ENCODE peak calls at places on chromosomes 12 and 14, in four cellular contexts. P is body of pancreas, M is sigmoid colon, Z is breast epithelium. X is an unnamed sample.

GRCh38 chr12:108696111-108696995 is 35.0 kb downstream of the CORO1C start:
- DNase-seq in P (no peak), M (peak; percentile 86), Z (peak; percentile 70), X (no peak)

GRCh38 chr14:67515386-67516079 is 17.6 kb upstream of the PLEKHH1 start:
- DNase-seq in P (peak; percentile 20), M (no peak), Z (no peak), X (peak; percentile 72)

GRCh38 chr14:54627718-54628345 is 60.9 kb downstream of the SAMD4A start:
- DNase-seq in P (no peak), M (no peak), Z (no peak), X (peak; percentile 59)

GRCh38 chr14:81435578-81436295 is 35.6 kb upstream of the STON2 start:
- DNase-seq in P (peak; percentile 52), M (peak; percentile 78), Z (no peak), X (peak; percentile 42)

GRCh38 chr14:61297581-61297980 is 16.4 kb upstream of the TMEM30B start:
- DNase-seq in P (no peak), M (no peak), Z (no peak), X (no peak)

GRCh38 chr14:88321692-88322504 is 1.2 kb downstream of the KCNK10 start:
- DNase-seq in P (no peak), M (no peak), Z (no peak), X (no peak)

GRCh38 chr12:80936642-80937390 is 918 bp downstream of the LIN7A start:
- DNase-seq in P (peak; percentile 25), M (peak; percentile 69), Z (peak; percentile 28), X (peak; percentile 73)

GRCh38 chr12:53560386-53560785 is 53.1 kb upstream of the NPFF start:
- DNase-seq in P (no peak), M (no peak), Z (no peak), X (no peak)

GRCh38 chr12:12272869-12273268 is 6.0 kb upstream of the LRP6 start:
- DNase-seq in P (no peak), M (no peak), Z (no peak), X (no peak)

GRCh38 chr14:54001189-54001878 is 44.7 kb upstream of the BMP4 start:
- DNase-seq in P (no peak), M (no peak), Z (no peak), X (no peak)

GRCh38 chr14:93906341-93907329 is 20.5 kb upstream of the FAM181A start:
- DNase-seq in P (peak; percentile 60), M (no peak), Z (no peak), X (peak; percentile 43)

GRCh38 chr12:53173085-53173715 is 7.3 kb upstream of the ZNF740 start:
- DNase-seq in P (no peak), M (no peak), Z (no peak), X (no peak)

DNA sequence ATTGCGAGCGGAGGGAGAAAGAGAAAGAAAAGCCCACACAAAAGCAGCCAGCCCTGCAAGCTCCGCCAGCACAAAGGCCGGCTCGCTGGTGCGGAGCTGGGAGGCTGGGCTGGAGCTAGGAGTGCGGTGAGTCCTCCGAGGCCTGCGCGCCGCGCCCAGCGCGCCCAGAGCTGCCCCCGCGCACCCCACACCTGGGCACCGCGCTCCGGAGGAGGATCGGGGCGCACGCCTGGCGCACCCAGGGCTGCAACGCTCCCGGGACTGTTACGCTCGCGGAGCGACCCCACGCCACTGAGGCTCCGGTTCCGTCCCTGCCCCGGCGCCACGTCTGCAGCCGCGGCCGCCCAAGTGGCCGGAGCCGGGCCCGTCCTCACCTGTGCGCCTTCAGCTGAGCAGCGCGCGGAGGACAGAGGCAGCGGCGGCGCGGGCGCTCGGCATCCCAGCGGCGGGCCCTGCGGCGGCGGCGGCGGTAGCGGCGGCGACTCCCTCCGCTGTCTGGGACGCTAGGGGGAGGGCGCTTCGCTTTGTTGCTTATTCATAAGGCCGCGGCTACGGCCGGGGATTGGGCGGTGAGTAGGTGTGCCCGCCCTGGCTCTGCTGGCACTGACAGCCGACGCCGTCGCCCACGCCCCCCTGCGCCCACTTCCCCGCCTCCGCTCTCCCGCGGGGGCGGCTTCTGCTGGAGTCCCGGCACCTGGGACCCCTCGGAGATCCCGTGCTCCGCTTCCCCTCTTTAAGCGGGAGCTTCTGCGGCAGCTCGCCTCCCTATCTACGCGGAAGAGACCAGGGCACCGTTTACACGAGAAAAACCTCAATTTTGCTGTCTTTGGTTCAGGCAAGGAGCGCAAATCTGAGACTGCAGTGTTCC is at the start of gene ARMH4:
- DNase-seq in P (peak; percentile 82), M (peak; percentile 88), Z (peak; percentile 35), X (peak; percentile 92)
- TF ChIP-seq POLR2A in P (peak; percentile 33), M (no peak), Z (no peak), X (peak; percentile 97)

DNA sequence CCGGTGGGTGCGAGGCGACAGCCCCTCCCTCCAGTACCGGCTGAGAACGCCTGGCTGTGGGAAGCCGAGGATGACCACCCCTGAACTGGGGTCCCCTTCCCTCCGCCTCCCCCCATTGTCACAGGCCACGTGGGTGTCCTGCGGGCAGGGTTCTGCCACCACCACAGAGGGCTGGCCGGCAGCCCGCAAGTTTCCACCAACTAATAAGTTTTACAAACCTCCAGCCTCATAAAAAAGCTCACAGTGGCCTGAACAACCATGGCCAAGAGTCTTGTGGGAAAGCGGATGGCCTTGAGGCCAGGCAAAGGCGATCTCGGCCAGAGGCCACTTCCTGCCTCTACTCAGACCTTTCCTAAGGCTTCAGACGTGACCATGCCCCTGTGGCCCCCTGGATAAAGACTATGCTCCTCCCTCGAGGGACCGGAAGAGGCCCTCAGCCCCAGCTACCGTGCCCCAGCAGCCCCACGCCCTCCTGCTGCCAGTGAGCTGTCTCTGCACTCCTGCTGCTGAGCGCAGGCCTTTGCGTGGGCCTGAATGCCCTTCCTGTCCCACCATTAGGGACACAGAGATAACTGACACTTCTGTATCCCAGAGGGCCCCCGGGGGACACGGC is 46.1 kb upstream of the DLK1 start:
- DNase-seq in P (no peak), M (no peak), Z (no peak), X (peak; percentile 52)
- H3K27ac ChIP-seq in P (no peak overlapping the region), M (peak overlapping the region; percentile 75), Z (peak overlapping the region; percentile 91), X (peak overlapping the region; percentile 59)

DNA sequence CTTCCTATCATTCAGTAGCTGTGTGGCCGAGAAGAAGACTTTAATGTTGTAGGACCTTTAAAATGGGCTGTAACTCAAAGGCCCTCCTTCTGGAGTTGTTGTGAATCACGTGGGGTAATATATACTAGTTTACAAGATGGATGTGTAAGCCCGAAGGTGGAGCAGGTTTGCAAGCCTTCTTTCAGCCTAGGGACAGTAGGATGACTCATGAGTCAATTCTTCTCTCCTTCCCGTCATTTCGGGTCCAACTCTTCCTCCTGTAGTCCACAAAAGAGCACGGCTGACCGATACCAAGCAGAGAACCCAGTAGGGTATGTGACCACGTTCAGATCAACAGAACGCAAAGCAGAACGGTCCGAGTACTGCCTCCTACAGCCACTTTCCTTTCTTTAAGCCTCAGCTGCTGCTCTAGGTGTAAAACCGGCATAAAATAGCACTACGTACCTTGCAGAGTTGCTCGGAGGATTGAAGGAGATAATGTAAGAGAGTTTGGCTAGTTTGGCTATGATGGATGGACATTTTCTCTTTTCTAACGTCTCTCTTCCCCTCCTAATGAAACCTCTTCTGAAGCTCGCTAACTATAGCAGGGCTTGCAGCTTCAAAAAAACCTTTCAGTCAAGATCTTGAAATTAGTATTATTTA is 1.3 kb upstream of the RASSF3 start:
- DNase-seq in P (peak; percentile 17), M (no peak), Z (no peak), X (no peak)
- TF ChIP-seq POLR2A in P (peak; percentile 42), M (no peak), Z (no peak), X (no peak)

GRCh38 chr12:33192226-33192625 is 247.4 kb downstream of the SYT10 start:
- DNase-seq in P (no peak), M (no peak), Z (no peak), X (no peak)
- H3K27ac ChIP-seq in P (no peak overlapping the region), M (no peak overlapping the region), Z (no peak overlapping the region), X (no peak overlapping the region)

GRCh38 chr12:89709994-89710872 is 1.6 kb upstream of the ATP2B1 start:
- DNase-seq in P (peak; percentile 35), M (peak; percentile 86), Z (peak; percentile 24), X (peak; percentile 70)
- TF ChIP-seq POLR2A in P (no peak), M (no peak), Z (no peak), X (no peak)

X was measured in heart left ventricle.